ENCODE peak calls at places on chromosome 7, in six cellular contexts. O is MM.1S, E is neural progenitor cell, Q is endothelial cell of umbilical vein, X is Karpas-422, A is GM23338. N is an unnamed sample.

GRCh38 chr7:106915873-106916272 is 50.8 kb downstream of the PIK3CG start:
- DNase-seq in O (peak; percentile 83), E (no peak), Q (no peak), X (no peak), A (no peak), N (no peak)

GRCh38 chr7:12643001-12643400 is 44.4 kb upstream of the ARL4A start:
- DNase-seq in O (no peak), E (no peak), Q (no peak), X (no peak), A (no peak), N (peak; percentile 54)

GRCh38 chr7:143938522-143939243 is 3.6 kb downstream of the OR2F2 start:
- DNase-seq in O (no peak), E (no peak), Q (no peak), X (no peak), A (no peak), N (no peak)

GRCh38 chr7:36423633-36424032 is 34.0 kb downstream of the ANLN start:
- DNase-seq in O (no peak), E (no peak), Q (no peak), X (no peak), A (no peak), N (no peak)

GRCh38 chr7:55344840-55345239 is 20.3 kb upstream of the LANCL2 start:
- DNase-seq in O (no peak), E (no peak), Q (no peak), X (no peak), A (peak; percentile 59), N (no peak)

GRCh38 chr7:135995751-135996150 is 18.6 kb upstream of the MTPN start:
- DNase-seq in O (no peak), E (no peak), Q (no peak), X (no peak), A (no peak), N (no peak)

GRCh38 chr7:103538964-103539709 is 93.1 kb upstream of the SLC26A5 start:
- DNase-seq in O (no peak), E (no peak), Q (no peak), X (no peak), A (no peak), N (no peak)

GRCh38 chr7:132030161-132030568 is 473.7 kb upstream of the PODXL start:
- DNase-seq in O (no peak), E (no peak), Q (peak; percentile 53), X (no peak), A (no peak), N (peak; percentile 11)

GRCh38 chr7:32257632-32258031 is 187.4 kb upstream of the PDE1C start:
- DNase-seq in O (no peak), E (peak; percentile 25), Q (no peak), X (peak; percentile 16), A (no peak), N (no peak)

GRCh38 chr7:102849538-102849937 is 63.3 kb upstream of the LRRC17 start:
- DNase-seq in O (no peak), E (no peak), Q (no peak), X (no peak), A (no peak), N (no peak)

GRCh38 chr7:16803881-16804673 is 722 bp downstream of the AGR2 start:
- DNase-seq in O (no peak), E (no peak), Q (no peak), X (peak; percentile 20), A (no peak), N (no peak)

GRCh38 chr7:43534110-43534509 is 48.8 kb upstream of the STK17A start:
- DNase-seq in O (no peak), E (no peak), Q (no peak), X (no peak), A (no peak), N (peak; percentile 60)

GRCh38 chr7:149067869-149068268 is 22.6 kb downstream of the ZNF786 start:
- DNase-seq in O (no peak), E (no peak), Q (no peak), X (peak; percentile 74), A (peak; percentile 50), N (no peak)

GRCh38 chr7:128211626-128212025 is 29.5 kb upstream of the LEP start:
- DNase-seq in O (no peak), E (peak; percentile 53), Q (no peak), X (no peak), A (no peak), N (no peak)

GRCh38 chr7:114889646-114890285 is 32.1 kb upstream of the MDFIC start:
- DNase-seq in O (no peak), E (no peak), Q (peak; percentile 64), X (no peak), A (peak; percentile 5), N (peak; percentile 99)

GRCh38 chr7:7639847-7640220 is 718 bp upstream of the UMAD1 start:
- DNase-seq in O (peak; percentile 55), E (no peak), Q (peak; percentile 46), X (peak; percentile 77), A (no peak), N (peak; percentile 23)
- H2AFZ ChIP-seq in O (peak overlapping the region; percentile 80), E (peak overlapping the region; percentile 91), Q (peak overlapping the region; percentile 94), X (peak overlapping the region; percentile 80), A (peak overlapping the region; percentile 1), N (peak overlapping the region; percentile 98)

GRCh38 chr7:25093268-25093802 is 31.7 kb downstream of the CYCS start:
- DNase-seq in O (peak; percentile 83), E (peak; percentile 77), Q (peak; percentile 74), X (peak; percentile 95), A (peak; percentile 93), N (peak; percentile 39)
- H2AFZ ChIP-seq in O (peak overlapping the region; percentile 28), E (no peak overlapping the region), Q (no peak overlapping the region), X (peak overlapping the region; percentile 88), A (no peak overlapping the region), N (no peak overlapping the region)

GRCh38 chr7:40805361-40805760 is 670.6 kb downstream of the SUGCT start:
- DNase-seq in O (no peak), E (no peak), Q (no peak), X (no peak), A (no peak), N (peak; percentile 54)

GRCh38 chr7:40800771-40801170 is 666.0 kb downstream of the SUGCT start:
- DNase-seq in O (no peak), E (peak; percentile 8), Q (peak; percentile 10), X (no peak), A (no peak), N (no peak)

GRCh38 chr7:40804477-40805215 is 669.8 kb downstream of the SUGCT start:
- DNase-seq in O (no peak), E (no peak), Q (no peak), X (no peak), A (no peak), N (no peak)

GRCh38 chr7:40799493-40800406 is 664.9 kb downstream of the SUGCT start:
- DNase-seq in O (no peak), E (no peak), Q (no peak), X (no peak), A (peak; percentile 24), N (no peak)

GRCh38 chr7:40802497-40802896 is 667.7 kb downstream of the SUGCT start:
- DNase-seq in O (no peak), E (no peak), Q (no peak), X (no peak), A (no peak), N (no peak)
- H2AFZ ChIP-seq in O (no peak overlapping the region), E (no peak overlapping the region), Q (no peak overlapping the region), X (no peak overlapping the region), A (no peak overlapping the region), N (no peak overlapping the region)

DNA sequence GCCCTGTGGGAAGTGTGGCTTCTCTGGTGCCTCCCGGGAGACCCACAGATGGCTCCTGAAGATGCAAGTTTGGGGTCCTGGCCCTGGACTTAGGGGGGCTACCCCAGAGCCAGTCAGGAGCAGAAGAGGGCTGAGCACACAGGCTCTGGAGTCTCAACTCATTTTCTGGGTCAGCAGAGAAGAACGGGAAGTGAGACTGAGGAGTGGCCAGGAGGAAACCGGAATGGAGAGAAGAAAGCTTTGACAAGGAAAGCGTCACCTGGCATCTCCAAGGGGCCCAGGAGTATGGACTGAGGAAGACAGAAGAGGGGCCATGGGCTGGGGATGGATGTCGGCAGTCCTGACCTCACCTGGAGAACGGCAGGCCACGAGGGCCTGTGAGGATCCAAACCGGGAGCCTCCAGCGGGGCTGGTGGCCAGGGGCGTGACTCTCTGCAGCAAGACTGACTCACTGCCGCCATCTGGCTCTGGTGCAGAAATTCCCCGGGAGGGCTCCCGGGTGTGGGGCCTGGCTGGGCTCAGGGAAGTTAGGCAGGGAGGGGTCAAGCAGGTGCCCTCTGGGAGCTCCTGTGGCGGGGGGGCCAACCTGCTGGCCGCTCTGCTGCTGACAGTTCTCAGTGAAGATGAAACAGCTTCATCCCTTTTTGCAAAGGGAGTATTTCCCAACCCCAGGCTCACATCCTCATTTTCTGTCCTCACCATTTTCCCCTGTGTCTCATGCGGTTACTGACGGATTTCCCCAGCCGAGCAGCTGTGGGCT is 23.6 kb downstream of the DAGLB start:
- DNase-seq in O (no peak), E (no peak), Q (no peak), X (no peak), A (peak; percentile 32), N (no peak)
- H2AFZ ChIP-seq in O (no peak overlapping the region), E (no peak overlapping the region), Q (no peak overlapping the region), X (no peak overlapping the region), A (no peak overlapping the region), N (no peak overlapping the region)

GRCh38 chr7:130356760-130357611 is 12.4 kb downstream of the CPA5 start:
- DNase-seq in O (no peak), E (no peak), Q (no peak), X (no peak), A (no peak), N (peak; percentile 92)
- H2AFZ ChIP-seq in O (no peak overlapping the region), E (peak overlapping the region; percentile 92), Q (no peak overlapping the region), X (no peak overlapping the region), A (peak overlapping the region; percentile 92), N (no peak overlapping the region)

DNA sequence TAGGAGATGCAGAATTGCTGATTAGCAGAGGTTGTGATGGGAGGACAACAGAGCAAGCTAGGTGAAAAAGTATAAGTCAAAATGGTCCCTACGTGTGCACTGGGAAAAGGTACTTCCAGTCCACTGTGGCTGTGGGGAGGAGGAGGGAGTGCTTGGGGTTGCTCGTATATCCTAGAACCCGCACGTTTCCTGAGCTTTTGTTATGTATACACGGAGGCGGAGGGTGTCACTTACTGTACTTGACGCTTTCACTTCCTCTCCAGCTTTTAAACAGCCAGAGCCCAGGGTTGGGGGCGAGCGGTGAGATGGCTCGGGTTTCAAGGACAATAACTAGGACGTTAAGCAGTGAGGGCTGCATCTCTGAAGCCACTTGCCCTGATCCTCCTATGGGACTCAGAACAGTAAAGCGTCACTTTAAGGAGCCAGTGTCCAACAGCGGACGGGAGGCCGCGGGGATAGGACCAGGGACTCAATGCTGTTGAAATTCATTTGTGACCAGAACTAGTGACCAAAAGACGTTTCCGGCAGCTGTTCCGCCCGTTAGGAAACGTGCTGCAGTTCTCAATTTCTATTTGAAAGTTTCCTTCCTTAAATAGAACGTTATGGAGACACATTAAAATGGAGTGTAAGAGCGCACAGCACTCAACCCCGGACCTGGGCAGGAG is 985 bp upstream of the ETV1 start:
- DNase-seq in O (peak; percentile 54), E (peak; percentile 81), Q (peak; percentile 73), X (peak; percentile 45), A (peak; percentile 96), N (peak; percentile 62)
- H2AFZ ChIP-seq in O (peak overlapping the region; percentile 84), E (peak overlapping the region; percentile 42), Q (peak overlapping the region; percentile 84), X (no peak overlapping the region), A (no peak overlapping the region), N (peak overlapping the region; percentile 86)

GRCh38 chr7:66297579-66297978 is 92.4 kb downstream of the TPST1 start:
- DNase-seq in O (no peak), E (no peak), Q (no peak), X (no peak), A (no peak), N (no peak)
- H2AFZ ChIP-seq in O (no peak overlapping the region), E (no peak overlapping the region), Q (no peak overlapping the region), X (no peak overlapping the region), A (no peak overlapping the region), N (no peak overlapping the region)

N was measured in astrocyte.